ENCODE peak calls at places on chromosomes 2 and 18, in four cellular contexts. One of them, this sample, is unnamed.

GRCh38 chr2:172100080-172101007 is 2.4 kb downstream of the DLX2 start:
- DNase-seq in stomach: no peak
- DNase-seq in astrocyte of the spinal cord: no peak
- DNase-seq in B cell: peak; percentile 55
- DNase-seq in this sample: no peak

GRCh38 chr2:134002391-134002790 is 251.5 kb upstream of the MGAT5 start:
- DNase-seq in stomach: no peak
- DNase-seq in astrocyte of the spinal cord: no peak
- DNase-seq in B cell: no peak
- DNase-seq in this sample: peak; percentile 43

GRCh38 chr18:10949655-10950054 is 199.7 kb downstream of the PIEZO2 start:
- DNase-seq in stomach: no peak
- DNase-seq in astrocyte of the spinal cord: no peak
- DNase-seq in B cell: no peak
- DNase-seq in this sample: no peak

GRCh38 chr2:152588911-152589310 is 128.3 kb downstream of the PRPF40A start:
- DNase-seq in stomach: no peak
- DNase-seq in astrocyte of the spinal cord: no peak
- DNase-seq in B cell: no peak
- DNase-seq in this sample: no peak

GRCh38 chr2:4884117-4884571 is 808.0 kb upstream of the SOX11 start:
- DNase-seq in stomach: no peak
- DNase-seq in astrocyte of the spinal cord: no peak
- DNase-seq in B cell: no peak
- DNase-seq in this sample: no peak

GRCh38 chr2:236317938-236318396 is 53.8 kb upstream of the ASB18 start:
- DNase-seq in stomach: peak; percentile 38
- DNase-seq in astrocyte of the spinal cord: no peak
- DNase-seq in B cell: no peak
- DNase-seq in this sample: no peak

GRCh38 chr2:229445501-229446294 is 174.6 kb upstream of the PID1 start:
- DNase-seq in stomach: no peak
- DNase-seq in astrocyte of the spinal cord: peak; percentile 86
- DNase-seq in B cell: no peak
- DNase-seq in this sample: peak; percentile 39

GRCh38 chr2:223797073-223797472 is 40.3 kb downstream of the AP1S3 start:
- DNase-seq in stomach: peak; percentile 56
- DNase-seq in astrocyte of the spinal cord: peak; percentile 76
- DNase-seq in B cell: no peak
- DNase-seq in this sample: peak; percentile 98

GRCh38 chr2:74575320-74575719 is 20.8 kb downstream of the DOK1 start:
- DNase-seq in stomach: no peak
- DNase-seq in astrocyte of the spinal cord: no peak
- DNase-seq in B cell: no peak
- DNase-seq in this sample: no peak

GRCh38 chr2:239441261-239441701 is 40.5 kb upstream of the HDAC4 start:
- DNase-seq in stomach: no peak
- DNase-seq in astrocyte of the spinal cord: peak; percentile 63
- DNase-seq in B cell: peak; percentile 22
- DNase-seq in this sample: no peak

GRCh38 chr2:21183306-21183705 is 59.5 kb downstream of the TDRD15 start:
- DNase-seq in stomach: no peak
- DNase-seq in astrocyte of the spinal cord: no peak
- DNase-seq in B cell: no peak
- DNase-seq in this sample: no peak

GRCh38 chr2:215635788-215636139 is 199.9 kb upstream of the FN1 start:
- DNase-seq in stomach: no peak
- DNase-seq in astrocyte of the spinal cord: peak; percentile 59
- DNase-seq in B cell: no peak
- DNase-seq in this sample: peak; percentile 71

GRCh38 chr2:140506606-140507005 is 1624.2 kb downstream of the LRP1B start:
- DNase-seq in stomach: no peak
- DNase-seq in astrocyte of the spinal cord: peak; percentile 87
- DNase-seq in B cell: no peak
- DNase-seq in this sample: peak; percentile 63

GRCh38 chr2:212968284-212969081 is 182.9 kb downstream of the IKZF2 start:
- DNase-seq in stomach: no peak
- DNase-seq in astrocyte of the spinal cord: no peak
- DNase-seq in B cell: no peak
- DNase-seq in this sample: peak; percentile 85

GRCh38 chr2:241945803-241946202 is 76.3 kb downstream of the RTP5 start:
- DNase-seq in stomach: no peak
- DNase-seq in astrocyte of the spinal cord: no peak
- DNase-seq in B cell: no peak
- DNase-seq in this sample: no peak

GRCh38 chr2:174692256-174692830 is 71.9 kb downstream of the CHRNA1 start:
- DNase-seq in stomach: no peak
- DNase-seq in astrocyte of the spinal cord: no peak
- DNase-seq in B cell: no peak
- DNase-seq in this sample: no peak

GRCh38 chr2:7014201-7014640 is 97.0 kb downstream of the RNF144A start:
- DNase-seq in stomach: no peak
- DNase-seq in astrocyte of the spinal cord: peak; percentile 89
- DNase-seq in B cell: no peak
- DNase-seq in this sample: no peak

GRCh38 chr2:60003076-60003475 is 550.4 kb downstream of the BCL11A start:
- DNase-seq in stomach: no peak
- DNase-seq in astrocyte of the spinal cord: no peak
- DNase-seq in B cell: no peak
- DNase-seq in this sample: no peak

GRCh38 chr2:81495556-81495955 is 1191.0 kb upstream of the LRRTM1 start:
- DNase-seq in stomach: no peak
- DNase-seq in astrocyte of the spinal cord: no peak
- DNase-seq in B cell: no peak
- DNase-seq in this sample: peak; percentile 30
- TF ChIP-seq CTCF in stomach: no peak
- TF ChIP-seq CTCF in astrocyte of the spinal cord: no peak
- TF ChIP-seq CTCF in B cell: no peak
- TF ChIP-seq CTCF in this sample: no peak

DNA sequence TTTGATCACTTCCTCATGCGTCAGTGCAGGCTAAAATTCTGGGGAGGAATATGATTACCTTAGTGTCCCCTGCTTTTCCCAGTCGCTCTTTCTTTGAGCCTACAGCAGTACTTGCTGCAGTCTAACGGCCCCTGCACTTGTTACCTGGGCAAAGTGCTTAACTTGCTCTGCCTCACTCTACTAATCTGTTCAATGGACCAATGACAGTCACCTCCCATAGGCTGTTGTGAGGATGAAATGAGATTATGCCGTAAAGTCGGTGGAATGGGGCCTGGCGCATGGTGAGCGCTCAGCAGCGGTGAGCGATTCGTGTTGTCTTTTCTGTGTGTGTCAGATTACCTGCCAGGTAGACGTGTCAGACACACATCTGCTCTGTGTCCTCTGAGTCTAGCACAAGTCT is 5.3 kb downstream of the TNS1 start:
- DNase-seq in stomach: no peak
- DNase-seq in astrocyte of the spinal cord: no peak
- DNase-seq in B cell: no peak
- DNase-seq in this sample: no peak
- TF ChIP-seq CTCF in stomach: no peak
- TF ChIP-seq CTCF in astrocyte of the spinal cord: no peak
- TF ChIP-seq CTCF in B cell: no peak
- TF ChIP-seq CTCF in this sample: no peak

GRCh38 chr18:79950440-79951341 is 762 bp downstream of the SLC66A2 start:
- DNase-seq in stomach: peak; percentile 50
- DNase-seq in astrocyte of the spinal cord: no peak
- DNase-seq in B cell: peak; percentile 73
- DNase-seq in this sample: peak; percentile 31

GRCh38 chr18:79949571-79950439 is 1.6 kb downstream of the SLC66A2 start:
- DNase-seq in stomach: peak; percentile 32
- DNase-seq in astrocyte of the spinal cord: no peak
- DNase-seq in B cell: peak; percentile 74
- DNase-seq in this sample: no peak

GRCh38 chr18:79952996-79953559 is 1.6 kb upstream of the SLC66A2 start:
- DNase-seq in stomach: peak; percentile 13
- DNase-seq in astrocyte of the spinal cord: no peak
- DNase-seq in B cell: no peak
- DNase-seq in this sample: no peak

GRCh38 chr18:79952457-79952995 is 1.1 kb upstream of the SLC66A2 start:
- DNase-seq in stomach: peak; percentile 24
- DNase-seq in astrocyte of the spinal cord: no peak
- DNase-seq in B cell: no peak
- DNase-seq in this sample: no peak

DNA sequence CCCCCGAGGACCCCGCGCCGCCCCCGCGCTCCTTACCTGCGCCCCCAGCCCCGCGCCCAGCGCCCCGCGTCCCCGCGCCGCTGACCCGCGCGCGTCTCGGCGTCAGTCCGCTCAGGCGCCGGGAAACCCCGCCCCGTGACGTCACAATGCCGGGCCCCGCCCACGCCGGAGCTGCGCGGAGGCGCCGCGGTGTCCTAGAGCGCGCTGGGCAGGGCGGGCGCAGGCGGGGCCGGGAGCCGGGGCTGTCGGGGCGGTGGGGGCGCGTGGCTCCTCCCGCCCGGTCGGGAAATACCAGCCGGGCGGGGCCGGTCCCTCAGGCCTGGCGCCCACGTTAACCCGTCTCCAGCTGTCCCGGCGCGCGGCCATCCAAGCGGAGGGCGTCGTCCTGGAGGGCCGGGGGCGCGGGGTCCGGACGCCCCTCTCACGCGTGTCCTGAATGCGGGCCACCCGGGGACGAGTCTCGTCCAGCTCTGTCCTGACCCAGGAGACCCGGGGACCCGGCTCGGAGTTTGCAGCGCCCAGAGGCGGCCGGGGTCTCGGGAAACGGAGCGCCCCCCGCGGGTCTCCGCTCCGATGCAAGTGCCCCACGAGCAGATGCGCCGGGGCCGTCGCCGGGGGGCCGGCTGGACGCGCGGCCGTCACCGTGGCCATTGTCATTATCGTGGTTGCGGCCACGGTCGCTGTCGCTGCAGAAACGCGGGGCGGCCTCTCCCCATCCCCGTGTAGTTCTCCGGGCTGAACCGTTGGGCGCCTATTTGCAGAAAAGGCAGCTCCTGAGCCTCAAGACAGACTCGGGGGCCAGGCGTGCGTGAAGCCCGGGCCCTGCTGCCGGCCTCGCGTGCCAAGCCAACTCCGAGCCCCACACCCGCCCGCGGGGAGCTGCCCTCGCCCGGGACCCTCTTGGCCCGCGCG is at the start of gene SLC66A2:
- DNase-seq in stomach: peak; percentile 94
- DNase-seq in astrocyte of the spinal cord: peak; percentile 83
- DNase-seq in B cell: peak; percentile 97
- DNase-seq in this sample: peak; percentile 88
- TF ChIP-seq CTCF in stomach: no peak
- TF ChIP-seq CTCF in astrocyte of the spinal cord: no peak
- TF ChIP-seq CTCF in B cell: no peak
- TF ChIP-seq CTCF in this sample: no peak

GRCh38 chr2:238152811-238153688 is 5.7 kb upstream of the ERFE start:
- DNase-seq in stomach: no peak
- DNase-seq in astrocyte of the spinal cord: no peak
- DNase-seq in B cell: no peak
- DNase-seq in this sample: no peak
- TF ChIP-seq CTCF in stomach: no peak
- TF ChIP-seq CTCF in astrocyte of the spinal cord: peak; percentile 35
- TF ChIP-seq CTCF in B cell: no peak
- TF ChIP-seq CTCF in this sample: no peak

DNA sequence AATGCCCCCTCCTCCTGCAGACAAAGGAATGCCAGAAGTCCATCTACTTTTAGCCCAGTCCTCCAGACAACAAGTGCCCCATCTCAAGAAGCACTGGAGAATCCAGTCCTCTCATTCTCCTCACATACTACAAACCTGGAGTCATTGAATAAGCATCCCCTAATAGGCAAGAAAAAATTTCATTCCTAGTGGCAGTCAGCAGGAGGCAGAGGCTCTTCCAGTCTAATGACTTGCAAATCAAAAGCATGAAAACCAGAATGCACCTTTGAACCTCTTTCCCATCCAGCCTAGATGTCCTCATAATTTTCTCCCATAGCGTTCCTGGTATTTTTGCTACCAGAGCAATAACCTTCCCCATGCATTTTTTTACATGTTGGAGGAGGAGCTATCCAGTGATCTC is 252.7 kb downstream of the TTC32 start:
- DNase-seq in stomach: no peak
- DNase-seq in astrocyte of the spinal cord: peak; percentile 84
- DNase-seq in B cell: no peak
- DNase-seq in this sample: peak; percentile 60
- TF ChIP-seq CTCF in stomach: no peak
- TF ChIP-seq CTCF in astrocyte of the spinal cord: no peak
- TF ChIP-seq CTCF in B cell: no peak
- TF ChIP-seq CTCF in this sample: peak; percentile 19